ENCODE peak calls at places on chromosomes 13 and 19, in ten cellular contexts. H is heart right ventricle, U is Peyer's patch, C is adipocyte, M is tibial nerve, B is skeletal muscle cell, R is A549, S is AG09309, Q is AG10803, K is upper lobe of right lung. J is an unnamed sample.

GRCh38 chr19:3249408-3249807 is 24.9 kb downstream of the CELF5 start:
- DNase-seq in H (no peak), U (no peak), C (no peak), M (no peak), B (no peak), R (peak; percentile 62), S (no peak), Q (no peak), K (no peak), J (no peak)

GRCh38 chr13:23695711-23696512 is 125.7 kb downstream of the TNFRSF19 start:
- DNase-seq in H (peak; percentile 37), U (peak; percentile 51), C (no peak), M (no peak), B (no peak), R (no peak), S (no peak), Q (no peak), K (peak; percentile 73), J (peak; percentile 94)

GRCh38 chr13:24304620-24305019 is 4.8 kb upstream of the C1QTNF9 start:
- DNase-seq in H (no peak), U (no peak), C (no peak), M (no peak), B (no peak), R (no peak), S (no peak), Q (no peak), K (no peak), J (no peak)

GRCh38 chr13:24692541-24692940 is 12.3 kb downstream of the ATP12A start:
- DNase-seq in H (no peak), U (no peak), C (peak; percentile 52), M (peak; percentile 9), B (no peak), R (no peak), S (peak; percentile 35), Q (peak; percentile 65), K (peak; percentile 22), J (no peak)

GRCh38 chr13:99040536-99041141 is 62.8 kb upstream of the DOCK9 start:
- DNase-seq in H (no peak), U (no peak), C (no peak), M (no peak), B (no peak), R (no peak), S (no peak), Q (no peak), K (no peak), J (no peak)

GRCh38 chr13:69793803-69794453 is 313.7 kb upstream of the ATXN8OS start:
- DNase-seq in H (no peak), U (no peak), C (no peak), M (no peak), B (no peak), R (no peak), S (no peak), Q (no peak), K (no peak), J (no peak)

GRCh38 chr13:94251801-94252200 is 227.7 kb downstream of the DCT start:
- DNase-seq in H (peak; percentile 4), U (no peak), C (peak; percentile 15), M (no peak), B (no peak), R (no peak), S (no peak), Q (peak; percentile 72), K (no peak), J (no peak)

GRCh38 chr19:34577531-34578101 is 96.1 kb downstream of the WTIP start:
- DNase-seq in H (no peak), U (no peak), C (peak; percentile 4), M (no peak), B (no peak), R (no peak), S (no peak), Q (no peak), K (no peak), J (no peak)

GRCh38 chr13:48255090-48255489 is 22.1 kb downstream of the ITM2B start:
- DNase-seq in H (no peak), U (no peak), C (no peak), M (no peak), B (no peak), R (no peak), S (no peak), Q (no peak), K (no peak), J (no peak)

GRCh38 chr13:97367016-97367415 is 67.0 kb upstream of the RAP2A start:
- DNase-seq in H (no peak), U (no peak), C (no peak), M (no peak), B (peak; percentile 35), R (no peak), S (peak; percentile 40), Q (peak; percentile 69), K (no peak), J (no peak)

GRCh38 chr19:45973564-45974338 is at the start of gene NOVA2:
- DNase-seq in H (peak; percentile 84), U (no peak), C (peak; percentile 40), M (peak; percentile 43), B (no peak), R (peak; percentile 88), S (no peak), Q (peak; percentile 26), K (peak; percentile 76), J (peak; percentile 83)

GRCh38 chr19:55350620-55351315 is 3.8 kb downstream of the COX6B2 start:
- DNase-seq in H (no peak), U (no peak), C (no peak), M (no peak), B (no peak), R (no peak), S (no peak), Q (no peak), K (no peak), J (no peak)

GRCh38 chr19:55346725-55347441 is 7.2 kb downstream of the KMT5C start:
- DNase-seq in H (no peak), U (no peak), C (no peak), M (no peak), B (no peak), R (no peak), S (no peak), Q (no peak), K (no peak), J (no peak)

GRCh38 chr19:55345818-55346724 is 6.4 kb downstream of the KMT5C start:
- DNase-seq in H (no peak), U (no peak), C (no peak), M (peak; percentile 34), B (no peak), R (peak; percentile 72), S (no peak), Q (no peak), K (no peak), J (no peak)

GRCh38 chr19:55347442-55348009 is 7.0 kb downstream of the COX6B2 start:
- DNase-seq in H (no peak), U (no peak), C (no peak), M (no peak), B (no peak), R (no peak), S (no peak), Q (no peak), K (no peak), J (no peak)

DNA sequence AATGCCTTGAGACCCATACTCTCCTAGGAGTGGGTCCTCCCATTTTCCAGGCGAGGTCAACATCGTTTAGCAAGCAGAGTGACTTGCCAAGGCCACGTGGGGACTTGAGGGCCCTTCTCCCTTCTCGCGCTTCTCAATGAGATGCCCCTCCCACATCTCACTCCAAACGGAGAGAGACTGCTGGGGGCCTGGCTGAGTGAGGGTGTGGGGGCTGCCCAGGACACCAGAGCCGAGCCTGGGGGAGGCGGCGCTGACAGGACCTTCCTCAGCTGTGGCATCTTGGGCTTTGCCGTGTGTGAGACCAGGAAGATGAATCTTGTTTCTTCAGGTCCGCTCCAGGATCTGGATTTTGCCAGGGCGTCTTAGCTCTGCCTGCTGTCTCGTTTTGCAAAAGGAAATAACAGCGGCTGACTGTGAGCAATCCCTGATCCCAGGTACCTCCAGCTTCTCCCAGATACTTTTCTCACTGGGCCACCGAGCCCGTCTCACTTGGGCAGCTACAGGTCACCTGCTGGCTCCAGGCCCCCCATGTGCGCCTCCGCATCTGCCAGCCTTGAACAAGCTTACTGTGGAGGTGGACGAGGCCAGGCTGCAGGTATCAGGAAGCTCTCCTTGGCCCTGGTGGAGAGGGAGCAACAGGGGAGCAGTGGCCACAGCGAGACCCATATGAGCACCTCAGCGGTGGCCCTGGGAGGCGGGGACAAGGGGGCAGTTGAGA is 6.0 kb downstream of the COX6B2 start:
- DNase-seq in H (no peak), U (no peak), C (no peak), M (no peak), B (no peak), R (no peak), S (no peak), Q (no peak), K (peak; percentile 76), J (no peak)
- H3K4me3 ChIP-seq in H (no peak overlapping the region), U (no peak overlapping the region), C (no peak overlapping the region), M (no peak overlapping the region), B (no peak overlapping the region), R (no peak overlapping the region), S (no peak overlapping the region), Q (no peak overlapping the region), K (no peak overlapping the region), J (no peak overlapping the region)

GRCh38 chr19:40341601-40342482 is 6.4 kb downstream of the C19orf47 start:
- DNase-seq in H (peak; percentile 80), U (no peak), C (peak; percentile 50), M (no peak), B (no peak), R (no peak), S (no peak), Q (peak; percentile 22), K (peak; percentile 75), J (peak; percentile 35)
- H3K4me3 ChIP-seq in H (peak overlapping the region; percentile 33), U (no peak overlapping the region), C (no peak overlapping the region), M (no peak overlapping the region), B (no peak overlapping the region), R (no peak overlapping the region), S (no peak overlapping the region), Q (no peak overlapping the region), K (no peak overlapping the region), J (no peak overlapping the region)

DNA sequence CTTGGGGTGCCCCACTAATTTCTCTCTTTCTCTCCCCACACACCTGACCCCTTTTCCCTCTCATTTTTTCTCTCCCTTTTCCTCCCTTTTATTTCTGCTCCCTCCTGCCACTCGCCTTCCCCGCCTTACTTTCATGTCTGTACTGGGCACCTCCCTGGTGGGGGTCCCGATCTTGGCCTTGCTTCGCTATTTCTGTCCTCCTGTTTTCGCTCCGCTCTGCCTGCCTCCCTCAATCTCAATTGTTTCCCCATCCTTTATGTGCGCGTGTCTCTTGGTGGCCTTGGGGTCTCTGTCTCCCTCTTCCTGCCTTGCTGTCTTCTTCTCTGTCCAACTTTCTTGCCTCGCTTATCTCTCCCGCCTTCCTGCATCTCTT is 3.8 kb downstream of the GRIN2D start:
- DNase-seq in H (no peak), U (no peak), C (no peak), M (no peak), B (no peak), R (no peak), S (no peak), Q (no peak), K (no peak), J (no peak)
- H3K4me3 ChIP-seq in H (peak overlapping the region; percentile 48), U (no peak overlapping the region), C (peak overlapping the region; percentile 79), M (no peak overlapping the region), B (peak overlapping the region; percentile 55), R (peak overlapping the region; percentile 70), S (no peak overlapping the region), Q (peak overlapping the region; percentile 68), K (no peak overlapping the region), J (peak overlapping the region; percentile 72)

GRCh38 chr13:44622701-44623100 is 46.6 kb upstream of the TSC22D1 start:
- DNase-seq in H (no peak), U (no peak), C (no peak), M (no peak), B (no peak), R (no peak), S (no peak), Q (no peak), K (no peak), J (no peak)
- H3K4me3 ChIP-seq in H (no peak overlapping the region), U (no peak overlapping the region), C (no peak overlapping the region), M (no peak overlapping the region), B (no peak overlapping the region), R (no peak overlapping the region), S (no peak overlapping the region), Q (no peak overlapping the region), K (no peak overlapping the region), J (no peak overlapping the region)

J was measured in spleen.